ENCODE peak calls at places on chromosome 4, in six cellular contexts. D is GM12878, G is IMR-90, F is sigmoid colon, K is right lobe of liver, Q is A549. P is an unnamed sample.

GRCh38 chr4:165684177-165684870 is 188.7 kb upstream of the TLL1 start:
- DNase-seq in D (no peak), G (no peak), F (no peak), K (no peak), Q (no peak), P (no peak)

GRCh38 chr4:186915816-186916215 is 192.2 kb upstream of the FAT1 start:
- DNase-seq in D (no peak), G (no peak), F (no peak), K (no peak), Q (no peak), P (no peak)

GRCh38 chr4:24053906-24054305 is 164.1 kb upstream of the PPARGC1A start:
- DNase-seq in D (no peak), G (peak), F (no peak), K (no peak), Q (no peak), P (no peak)

GRCh38 chr4:40842318-40842717 is 92.6 kb downstream of the NSUN7 start:
- DNase-seq in D (no peak), G (no peak), F (peak), K (no peak), Q (no peak), P (peak)

GRCh38 chr4:88672987-88673386 is 24.6 kb downstream of the NAP1L5 start:
- DNase-seq in D (no peak), G (peak), F (no peak), K (no peak), Q (no peak), P (no peak)

GRCh38 chr4:142752331-142752830 is 93.7 kb downstream of the INPP4B start:
- DNase-seq in D (no peak), G (no peak), F (no peak), K (no peak), Q (no peak), P (no peak)

GRCh38 chr4:38106886-38107514 is 146.8 kb downstream of the PTTG2 start:
- DNase-seq in D (no peak), G (no peak), F (no peak), K (no peak), Q (no peak), P (no peak)

GRCh38 chr4:70713453-70714026 is 8.2 kb upstream of the RUFY3 start:
- DNase-seq in D (peak), G (no peak), F (no peak), K (no peak), Q (no peak), P (no peak)

GRCh38 chr4:151014521-151015457 is at the start of gene LRBA:
- DNase-seq in D (peak), G (peak), F (peak), K (peak), Q (peak), P (peak)

GRCh38 chr4:29711226-29711625 is 1008.9 kb upstream of the PCDH7 start:
- DNase-seq in D (no peak), G (peak), F (no peak), K (no peak), Q (no peak), P (no peak)
- TF ChIP-seq POLR2A in D (no peak), G (no peak), F (no peak), K (no peak), Q (no peak), P (no peak)

DNA sequence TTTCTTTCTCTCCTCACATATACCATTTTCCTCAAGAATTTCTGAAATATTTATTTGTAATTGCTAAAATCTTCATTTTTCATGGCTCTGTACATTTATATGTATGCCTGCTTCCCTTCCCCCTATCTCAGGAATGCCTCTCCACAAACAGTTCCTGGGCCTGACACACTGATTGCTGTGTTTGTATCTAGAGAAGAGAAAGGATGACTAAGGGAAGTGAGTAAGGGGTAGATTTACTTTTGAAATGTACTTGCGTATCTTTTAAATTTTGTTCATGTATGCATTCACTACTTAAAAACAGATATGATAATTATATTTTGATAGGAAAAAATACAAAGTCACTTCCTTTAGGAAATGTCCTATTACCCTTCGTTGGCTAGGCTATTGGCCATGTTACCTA is 790.8 kb downstream of the PCDH18 start:
- DNase-seq in D (no peak), G (peak), F (no peak), K (no peak), Q (no peak), P (no peak)
- H3K4me3 ChIP-seq in D (no peak), G (no peak), F (no peak), K (no peak), Q (no peak), P (no peak)

GRCh38 chr4:76767983-76768382 is 130.0 kb downstream of the SOWAHB start:
- DNase-seq in D (no peak), G (peak), F (no peak), K (no peak), Q (no peak), P (no peak)

GRCh38 chr4:76772498-76773106 is 125.3 kb downstream of the SOWAHB start:
- DNase-seq in D (peak), G (peak), F (no peak), K (no peak), Q (no peak), P (no peak)
- H3K27ac ChIP-seq in D (peak), G (peak), F (no peak), K (no peak), Q (peak), P (no peak)

DNA sequence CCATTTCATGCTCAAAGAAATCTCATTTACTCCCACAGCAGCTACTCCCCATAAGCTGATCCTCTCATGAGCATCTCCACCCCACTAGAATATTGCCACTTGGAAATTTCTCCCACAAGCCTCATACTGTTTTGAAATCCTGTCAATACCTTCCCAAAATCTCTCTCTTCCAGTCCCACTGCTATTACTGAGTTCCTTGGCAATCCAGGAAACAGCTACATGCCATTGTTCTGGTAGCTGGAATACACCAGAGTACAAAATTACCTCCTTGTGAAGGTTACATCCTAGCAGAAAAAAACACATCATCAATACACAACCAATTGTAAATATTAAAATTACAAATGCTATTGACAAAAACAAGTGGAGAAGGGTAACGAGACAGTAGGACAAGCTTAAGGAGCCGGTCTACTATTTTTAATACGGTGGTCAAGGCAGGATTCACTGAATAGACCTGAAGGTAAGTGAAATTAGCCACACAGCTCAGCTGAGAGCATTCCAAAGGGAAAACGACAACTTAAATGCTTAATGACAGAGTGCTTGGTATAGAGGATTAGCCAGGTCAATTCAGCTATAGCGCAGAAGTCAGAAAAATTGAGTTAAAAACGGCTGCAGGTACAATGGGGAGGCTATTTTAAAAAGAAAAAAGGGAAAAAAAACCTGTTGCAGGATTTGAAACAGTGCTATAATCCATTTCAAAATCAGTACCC is 6.4 kb downstream of the RPL9 start:
- DNase-seq in D (no peak), G (no peak), F (no peak), K (no peak), Q (no peak), P (no peak)
- TF ChIP-seq POLR2A in D (no peak), G (no peak), F (no peak), K (no peak), Q (no peak), P (no peak)

DNA sequence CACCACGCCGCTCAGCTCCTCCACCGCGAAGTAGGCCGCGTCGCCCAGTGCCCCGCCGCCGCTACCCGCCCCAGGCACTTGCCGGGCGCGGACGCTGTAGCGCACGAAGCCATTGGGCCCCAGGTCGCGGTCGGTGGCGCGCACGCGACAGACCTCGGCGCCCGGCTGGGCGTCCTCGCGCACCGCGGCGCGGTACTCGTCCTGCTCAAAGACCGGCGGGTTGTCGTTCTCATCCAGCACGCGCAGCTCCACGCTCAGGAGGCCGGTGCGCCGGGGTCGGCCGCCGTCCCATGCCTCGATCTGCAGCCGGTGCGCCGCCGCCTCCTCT is 1.4 kb downstream of the DCHS2 start:
- DNase-seq in D (no peak), G (no peak), F (no peak), K (no peak), Q (no peak), P (no peak)
- H3K4me3 ChIP-seq in D (no peak), G (no peak), F (peak), K (no peak), Q (no peak), P (peak)

P was measured in ovary.